ENCODE peak calls at places on chromosomes 11 and 22, in five cellular contexts. N, B, I, F and D are unnamed samples.

GRCh38 chr22:46521994-46522393 is 15.4 kb downstream of the CELSR1 start:
- DNase-seq in B (no peak), N (no peak), I (no peak), F (no peak), D (no peak)

GRCh38 chr11:34274712-34275398 is 83.0 kb downstream of the ABTB2 start:
- DNase-seq in F (no peak), I (peak; percentile 95), B (peak; percentile 94), N (no peak), D (no peak)

GRCh38 chr11:33690290-33691050 is 10.2 kb downstream of the C11orf91 start:
- DNase-seq in I (no peak), F (no peak), N (no peak), B (peak; percentile 98), D (no peak)

GRCh38 chr22:45218974-45219373 is 21.7 kb downstream of the KIAA0930 start:
- DNase-seq in B (no peak), F (no peak), I (no peak), N (no peak), D (no peak)

GRCh38 chr11:1696608-1697570 is at the start of gene KRTAP5-6:
- DNase-seq in N (no peak), I (no peak), F (no peak), B (no peak), D (no peak)

GRCh38 chr11:134779179-134779578 is 367.1 kb upstream of the B3GAT1 start:
- DNase-seq in F (no peak), I (no peak), B (no peak), N (no peak), D (no peak)

GRCh38 chr11:94897330-94897768 is 76.0 kb downstream of the CWC15 start:
- DNase-seq in F (peak; percentile 10), B (peak; percentile 64), N (peak; percentile 73), I (peak; percentile 53), D (peak; percentile 82)

GRCh38 chr22:36166518-36167220 is 6.1 kb upstream of the APOL3 start:
- DNase-seq in N (no peak), I (no peak), B (no peak), F (peak; percentile 44), D (no peak)

GRCh38 chr11:10490032-10490397 is 35.0 kb downstream of the AMPD3 start:
- DNase-seq in N (no peak), B (no peak), I (no peak), F (no peak), D (peak; percentile 19)

GRCh38 chr11:57324154-57324885 is 432 bp downstream of the TNKS1BP1 start:
- DNase-seq in F (no peak), I (peak; percentile 49), N (peak; percentile 79), B (peak; percentile 56), D (peak; percentile 91)

GRCh38 chr11:124310746-124311145 is 3.0 kb downstream of the OR8D1 start:
- DNase-seq in N (no peak), B (peak; percentile 48), I (no peak), F (no peak), D (no peak)

GRCh38 chr22:25045176-25045575 is 92.7 kb downstream of the KIAA1671 start:
- DNase-seq in B (no peak), N (no peak), I (no peak), F (no peak), D (no peak)

GRCh38 chr11:106697058-106697457 is 321.2 kb downstream of the GUCY1A2 start:
- DNase-seq in B (peak; percentile 53), F (no peak), I (no peak), N (no peak), D (no peak)

GRCh38 chr11:65572356-65573043 is at the start of gene FAM89B:
- DNase-seq in F (peak; percentile 86), N (peak; percentile 91), I (peak; percentile 94), B (peak; percentile 85), D (peak; percentile 94)

GRCh38 chr11:863389-864117 is 20.9 kb downstream of the TSPAN4 start:
- DNase-seq in I (no peak), N (no peak), F (no peak), B (no peak), D (no peak)

GRCh38 chr11:75135021-75135650 is 15.8 kb upstream of the SLCO2B1 start:
- DNase-seq in I (no peak), F (no peak), B (no peak), N (no peak), D (no peak)

GRCh38 chr11:13333456-13333957 is 55.9 kb downstream of the BMAL1 start:
- DNase-seq in B (peak; percentile 57), I (no peak), N (no peak), F (no peak), D (no peak)

GRCh38 chr11:70612459-70613141 is 214.3 kb downstream of the CTTN start:
- DNase-seq in N (no peak), F (no peak), I (no peak), B (no peak), D (no peak)

GRCh38 chr11:66999555-66999954 is 23.4 kb upstream of the SYT12 start:
- DNase-seq in N (no peak), I (no peak), F (no peak), B (no peak), D (no peak)

GRCh38 chr11:67001332-67001731 is 21.6 kb upstream of the SYT12 start:
- DNase-seq in B (no peak), I (no peak), N (no peak), F (no peak), D (no peak)

GRCh38 chr11:67006029-67006884 is 16.7 kb upstream of the SYT12 start:
- DNase-seq in F (no peak), N (peak; percentile 88), B (no peak), I (no peak), D (peak; percentile 86)

GRCh38 chr11:67002921-67003411 is 20.0 kb upstream of the SYT12 start:
- DNase-seq in N (peak; percentile 41), B (no peak), I (no peak), F (no peak), D (peak; percentile 75)

GRCh38 chr11:67002297-67002913 is 20.5 kb upstream of the SYT12 start:
- DNase-seq in F (no peak), B (no peak), N (peak; percentile 79), I (no peak), D (peak; percentile 87)
- H3K4me3 ChIP-seq in F (no peak overlapping the region), B (no peak overlapping the region), N (peak overlapping the region; percentile 22), I (no peak overlapping the region), D (no peak overlapping the region)

GRCh38 chr11:20451568-20451967 is 64.1 kb downstream of the PRMT3 start:
- DNase-seq in N (no peak), I (no peak), B (no peak), F (no peak), D (no peak)
- H3K4me3 ChIP-seq in N (no peak overlapping the region), I (no peak overlapping the region), B (no peak overlapping the region), F (no peak overlapping the region), D (no peak overlapping the region)

GRCh38 chr11:72240461-72241289 is 3.3 kb downstream of the PHOX2A start:
- DNase-seq in I (no peak), N (peak; percentile 34), F (no peak), B (no peak), D (peak; percentile 63)
- H3K4me3 ChIP-seq in I (no peak overlapping the region), N (peak overlapping the region; percentile 60), F (no peak overlapping the region), B (no peak overlapping the region), D (no peak overlapping the region)

GRCh38 chr22:37589607-37590006 is 9.7 kb upstream of the LGALS2 start:
- DNase-seq in I (no peak), B (no peak), F (no peak), N (no peak), D (peak; percentile 62)

GRCh38 chr22:37588540-37589215 is 8.8 kb upstream of the LGALS2 start:
- DNase-seq in I (no peak), B (no peak), F (no peak), N (no peak), D (no peak)

GRCh38 chr22:37594237-37594636 is 14.3 kb upstream of the LGALS2 start:
- DNase-seq in I (no peak), N (no peak), B (no peak), F (no peak), D (no peak)

DNA sequence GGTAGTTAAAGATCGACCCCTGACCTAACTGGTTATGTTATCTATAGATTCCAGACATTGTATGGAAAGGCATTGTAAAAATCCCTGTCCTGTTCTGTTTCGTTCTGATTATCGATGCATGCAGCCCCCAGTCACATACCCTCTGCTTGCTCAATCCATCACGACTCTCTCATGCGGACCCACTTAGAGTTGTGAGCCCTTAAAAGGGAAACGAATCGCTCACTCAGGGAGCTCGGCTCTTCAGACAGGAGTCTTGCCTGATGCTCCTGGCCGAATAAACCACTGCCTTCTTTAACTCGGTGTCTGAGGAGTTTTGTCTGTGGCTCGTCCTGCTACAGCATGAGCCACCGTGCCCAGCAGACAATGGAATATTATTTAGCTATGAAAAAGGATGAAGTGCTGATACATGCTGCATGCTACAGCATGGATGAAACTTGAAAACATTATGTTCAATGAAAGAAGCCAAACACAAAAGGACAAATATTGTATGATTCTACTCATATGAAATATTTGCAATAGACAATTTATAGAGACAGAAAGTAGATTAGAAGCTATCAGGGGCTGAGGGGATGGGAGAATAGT is 12.0 kb upstream of the LGALS2 start:
- DNase-seq in I (no peak), B (no peak), N (no peak), F (no peak), D (no peak)
- H3K4me3 ChIP-seq in I (no peak overlapping the region), B (no peak overlapping the region), N (no peak overlapping the region), F (peak overlapping the region; percentile 71), D (no peak overlapping the region)